ENCODE peak calls at places on chromosomes 3 and 15, in four cellular contexts. One of them, this sample, is unnamed.

GRCh38 chr15:48559270-48559669 is 86.2 kb downstream of the FBN1 start:
- DNase-seq in Peyer's patch: no peak
- DNase-seq in ovary: peak; percentile 70
- DNase-seq in heart left ventricle: no peak
- DNase-seq in this sample: no peak

GRCh38 chr3:25885544-25885943 is 95.7 kb downstream of the OXSM start:
- DNase-seq in Peyer's patch: no peak
- DNase-seq in ovary: no peak
- DNase-seq in heart left ventricle: no peak
- DNase-seq in this sample: no peak

GRCh38 chr3:150546226-150547044 is at the start of the genes EIF2A and SERP1:
- DNase-seq in Peyer's patch: peak; percentile 97
- DNase-seq in ovary: peak; percentile 99
- DNase-seq in heart left ventricle: peak; percentile 98
- DNase-seq in this sample: peak; percentile 98

GRCh38 chr3:132652640-132653270 is 6.9 kb downstream of the ACAD11 start:
- DNase-seq in Peyer's patch: no peak
- DNase-seq in ovary: no peak
- DNase-seq in heart left ventricle: no peak
- DNase-seq in this sample: no peak

GRCh38 chr3:43953375-43953774 is 262.6 kb downstream of the ABHD5 start:
- DNase-seq in Peyer's patch: no peak
- DNase-seq in ovary: no peak
- DNase-seq in heart left ventricle: no peak
- DNase-seq in this sample: no peak

GRCh38 chr15:66841953-66842681 is 140.1 kb downstream of the SMAD6 start:
- DNase-seq in Peyer's patch: peak; percentile 38
- DNase-seq in ovary: peak; percentile 91
- DNase-seq in heart left ventricle: peak; percentile 92
- DNase-seq in this sample: peak; percentile 97

GRCh38 chr15:52528465-52529288 is at the start of gene MYO5A:
- DNase-seq in Peyer's patch: peak; percentile 76
- DNase-seq in ovary: peak; percentile 57
- DNase-seq in heart left ventricle: peak; percentile 83
- DNase-seq in this sample: peak; percentile 93

GRCh38 chr3:38360345-38360744 is 13.8 kb downstream of the XYLB start:
- DNase-seq in Peyer's patch: no peak
- DNase-seq in ovary: no peak
- DNase-seq in heart left ventricle: no peak
- DNase-seq in this sample: no peak

GRCh38 chr3:133083395-133083794 is 45.2 kb downstream of the TMEM108 start:
- DNase-seq in Peyer's patch: no peak
- DNase-seq in ovary: no peak
- DNase-seq in heart left ventricle: no peak
- DNase-seq in this sample: no peak

GRCh38 chr3:36714343-36714742 is 50.0 kb downstream of the DCLK3 start:
- DNase-seq in Peyer's patch: no peak
- DNase-seq in ovary: no peak
- DNase-seq in heart left ventricle: no peak
- DNase-seq in this sample: no peak

GRCh38 chr3:197878427-197878826 is 71.6 kb upstream of the RPL35A start:
- DNase-seq in Peyer's patch: no peak
- DNase-seq in ovary: no peak
- DNase-seq in heart left ventricle: no peak
- DNase-seq in this sample: no peak

GRCh38 chr15:101020945-101021344 is 101.8 kb downstream of the LRRK1 start:
- DNase-seq in Peyer's patch: peak; percentile 8
- DNase-seq in ovary: no peak
- DNase-seq in heart left ventricle: peak; percentile 11
- DNase-seq in this sample: peak; percentile 4

GRCh38 chr3:7874116-7874515 is 627.5 kb upstream of the LMCD1 start:
- DNase-seq in Peyer's patch: no peak
- DNase-seq in ovary: no peak
- DNase-seq in heart left ventricle: no peak
- DNase-seq in this sample: no peak

DNA sequence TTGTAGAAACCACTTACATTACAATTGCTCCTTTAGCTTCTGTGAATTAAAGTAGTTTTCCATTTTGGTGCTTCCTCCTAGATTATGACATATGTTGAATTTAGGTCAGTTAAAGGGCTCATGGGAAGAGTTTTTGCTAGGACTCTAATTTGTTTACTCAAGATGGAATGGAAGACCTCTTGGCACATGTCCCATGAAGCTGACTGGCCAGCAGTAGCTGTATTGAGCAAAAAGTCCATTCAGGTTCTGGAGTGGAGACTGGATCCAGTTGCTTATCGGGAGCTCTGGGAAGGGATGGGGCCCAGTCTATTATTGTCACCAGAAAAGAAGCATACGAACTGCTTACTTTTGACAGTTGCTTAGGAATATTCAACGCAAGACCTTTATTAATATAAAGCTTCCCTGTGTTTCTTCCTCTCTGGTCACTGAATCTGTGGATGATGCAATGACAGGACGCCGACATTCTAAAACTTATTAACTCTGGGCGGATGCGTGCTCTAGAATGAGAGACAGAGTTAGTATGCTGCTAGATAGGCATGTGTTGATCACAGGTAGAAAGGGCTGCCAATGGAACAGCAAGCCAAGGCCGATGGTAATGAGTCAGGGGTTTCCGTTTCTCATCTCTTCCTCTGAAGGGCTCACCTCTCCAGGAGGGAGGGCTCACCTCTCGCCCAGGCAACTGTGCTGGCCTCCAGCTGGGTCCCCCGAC is 155.8 kb downstream of the NR1D2 start:
- DNase-seq in Peyer's patch: no peak
- DNase-seq in ovary: no peak
- DNase-seq in heart left ventricle: peak; percentile 36
- DNase-seq in this sample: no peak
- TF ChIP-seq POLR2A in Peyer's patch: no peak
- TF ChIP-seq POLR2A in ovary: no peak
- TF ChIP-seq POLR2A in heart left ventricle: no peak
- TF ChIP-seq POLR2A in this sample: no peak

DNA sequence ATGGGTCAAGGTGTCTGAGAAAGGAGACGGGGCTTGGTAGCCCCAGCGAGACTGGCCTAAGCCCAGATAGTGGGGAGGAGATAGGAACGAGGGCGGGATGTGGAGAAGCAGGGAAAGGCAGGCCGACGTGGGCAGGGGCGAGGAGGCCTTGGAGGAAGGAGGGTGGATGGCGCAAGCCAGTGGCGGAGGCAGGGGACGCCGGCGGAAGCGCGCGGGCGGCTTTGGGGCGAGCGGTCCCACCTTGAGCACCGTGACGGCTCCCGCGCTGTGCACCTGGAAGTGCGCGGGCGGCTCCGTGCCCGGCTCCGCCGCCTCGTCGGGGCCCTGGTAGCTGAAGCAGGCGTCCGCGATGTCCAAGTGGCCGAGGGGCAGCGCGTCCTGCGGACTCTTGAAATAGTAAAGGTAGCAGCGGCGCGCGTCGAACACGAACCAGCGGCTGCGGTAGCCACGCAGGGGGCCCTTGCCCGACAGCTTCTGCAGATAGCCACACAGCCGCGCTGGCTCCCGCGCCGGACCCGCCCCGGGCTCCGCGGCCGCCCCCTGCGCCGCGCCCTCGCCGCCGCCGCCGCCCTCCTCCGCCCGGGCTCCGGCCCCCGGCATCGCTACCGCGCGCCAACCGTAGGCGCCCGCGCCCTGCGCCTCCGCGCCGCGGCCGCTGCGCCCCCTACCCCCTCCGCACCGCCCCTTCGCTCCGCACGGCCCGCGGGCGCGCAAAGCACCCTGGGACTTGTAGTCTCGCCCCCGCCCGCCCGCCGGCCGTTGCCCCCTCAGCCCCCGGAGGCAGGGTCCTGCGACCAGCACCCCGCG is at the start of gene TBC1D2B:
- DNase-seq in Peyer's patch: peak; percentile 69
- DNase-seq in ovary: peak; percentile 72
- DNase-seq in heart left ventricle: peak; percentile 75
- DNase-seq in this sample: peak; percentile 93
- TF ChIP-seq POLR2A in Peyer's patch: peak; percentile 51
- TF ChIP-seq POLR2A in ovary: no peak
- TF ChIP-seq POLR2A in heart left ventricle: no peak
- TF ChIP-seq POLR2A in this sample: no peak

GRCh38 chr15:88625943-88626741 is 5.0 kb downstream of the AEN start:
- DNase-seq in Peyer's patch: no peak
- DNase-seq in ovary: no peak
- DNase-seq in heart left ventricle: no peak
- DNase-seq in this sample: no peak
- TF ChIP-seq POLR2A in Peyer's patch: no peak
- TF ChIP-seq POLR2A in ovary: no peak
- TF ChIP-seq POLR2A in heart left ventricle: no peak
- TF ChIP-seq POLR2A in this sample: no peak

GRCh38 chr3:46976326-46977190 is at the start of gene CCDC12:
- DNase-seq in Peyer's patch: peak; percentile 97
- DNase-seq in ovary: peak; percentile 95
- DNase-seq in heart left ventricle: peak; percentile 96
- DNase-seq in this sample: peak; percentile 99
- TF ChIP-seq POLR2A in Peyer's patch: peak; percentile 86
- TF ChIP-seq POLR2A in ovary: peak; percentile 93
- TF ChIP-seq POLR2A in heart left ventricle: peak; percentile 62
- TF ChIP-seq POLR2A in this sample: no peak

GRCh38 chr3:119322523-119323400 is 28.6 kb downstream of the ARHGAP31 start:
- DNase-seq in Peyer's patch: peak; percentile 82
- DNase-seq in ovary: peak; percentile 80
- DNase-seq in heart left ventricle: peak; percentile 93
- DNase-seq in this sample: peak; percentile 81
- TF ChIP-seq POLR2A in Peyer's patch: no peak
- TF ChIP-seq POLR2A in ovary: peak; percentile 49
- TF ChIP-seq POLR2A in heart left ventricle: peak; percentile 39
- TF ChIP-seq POLR2A in this sample: no peak

GRCh38 chr3:172051957-172052354 is 12.6 kb downstream of the FNDC3B start:
- DNase-seq in Peyer's patch: no peak
- DNase-seq in ovary: no peak
- DNase-seq in heart left ventricle: no peak
- DNase-seq in this sample: no peak

GRCh38 chr3:172052405-172052804 is 13.0 kb downstream of the FNDC3B start:
- DNase-seq in Peyer's patch: no peak
- DNase-seq in ovary: no peak
- DNase-seq in heart left ventricle: no peak
- DNase-seq in this sample: no peak

GRCh38 chr3:172056416-172056815 is 17.0 kb downstream of the FNDC3B start:
- DNase-seq in Peyer's patch: no peak
- DNase-seq in ovary: no peak
- DNase-seq in heart left ventricle: no peak
- DNase-seq in this sample: no peak

GRCh38 chr3:172051310-172051956 is 12.1 kb downstream of the FNDC3B start:
- DNase-seq in Peyer's patch: no peak
- DNase-seq in ovary: no peak
- DNase-seq in heart left ventricle: no peak
- DNase-seq in this sample: no peak

DNA sequence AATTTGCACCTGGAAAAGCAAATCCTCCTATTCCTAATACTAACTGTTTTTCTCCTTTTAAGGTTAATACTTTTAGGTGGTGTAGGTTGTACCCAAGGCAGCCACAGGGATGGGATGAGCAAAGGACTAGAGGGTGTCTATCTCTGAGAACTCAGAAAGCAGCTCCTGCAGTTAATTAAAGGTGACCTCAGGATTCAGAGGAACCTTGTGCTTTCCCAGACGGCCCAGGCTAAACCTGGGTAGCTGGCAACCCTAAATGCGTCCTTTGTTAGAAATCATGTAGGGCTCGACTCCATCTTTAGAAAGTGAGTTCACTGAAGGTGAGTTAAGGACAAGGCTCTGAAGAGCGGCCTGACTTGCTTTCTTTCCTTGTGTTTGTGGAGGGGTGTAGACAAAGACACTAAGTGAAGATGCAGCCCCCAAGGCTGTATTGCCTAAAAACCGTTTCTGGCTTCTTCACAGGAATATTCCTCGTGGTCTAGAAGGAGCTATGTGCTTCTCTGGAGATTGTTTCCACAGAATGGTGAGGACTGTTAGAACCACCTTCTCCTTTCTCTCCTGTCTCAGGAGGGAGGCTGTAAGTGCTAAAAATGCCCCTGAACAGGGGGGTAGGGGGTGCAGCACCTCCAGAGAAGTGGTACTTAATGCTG is 14.9 kb downstream of the FNDC3B start:
- DNase-seq in Peyer's patch: no peak
- DNase-seq in ovary: no peak
- DNase-seq in heart left ventricle: no peak
- DNase-seq in this sample: no peak
- TF ChIP-seq POLR2A in Peyer's patch: no peak
- TF ChIP-seq POLR2A in ovary: no peak
- TF ChIP-seq POLR2A in heart left ventricle: no peak
- TF ChIP-seq POLR2A in this sample: no peak

DNA sequence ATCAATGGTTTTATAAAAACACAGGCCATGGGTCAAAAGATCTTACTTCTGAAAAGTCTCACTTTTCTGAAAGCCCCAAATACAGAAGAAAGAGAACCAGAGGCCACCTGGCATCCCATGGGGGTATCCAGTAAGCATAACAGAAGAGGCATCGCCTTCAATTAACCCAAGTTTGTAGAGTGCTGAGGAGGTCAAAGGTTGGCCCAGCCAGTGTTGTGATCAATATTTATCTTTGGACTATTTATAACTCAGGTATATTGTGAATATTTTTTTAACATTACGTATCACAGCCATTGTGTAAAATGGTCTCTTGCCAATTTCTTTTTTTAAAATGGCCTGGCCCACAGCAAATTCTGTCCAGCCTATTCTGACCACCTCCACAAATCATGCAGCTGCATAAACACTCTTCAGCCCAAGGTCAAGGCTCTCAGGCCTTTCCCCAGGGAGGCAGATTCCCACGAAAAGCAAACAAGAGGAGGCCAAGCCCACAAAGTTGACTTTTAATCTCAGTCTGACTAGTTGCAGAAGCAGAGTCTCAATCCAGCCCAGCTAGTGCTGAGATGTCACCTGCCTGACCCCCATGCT is 26.2 kb upstream of the SPTBN5 start:
- DNase-seq in Peyer's patch: no peak
- DNase-seq in ovary: peak; percentile 75
- DNase-seq in heart left ventricle: peak; percentile 76
- DNase-seq in this sample: no peak
- TF ChIP-seq POLR2A in Peyer's patch: no peak
- TF ChIP-seq POLR2A in ovary: no peak
- TF ChIP-seq POLR2A in heart left ventricle: no peak
- TF ChIP-seq POLR2A in this sample: no peak

GRCh38 chr15:74396146-74396438 is 28.6 kb upstream of the CYP11A1 start:
- DNase-seq in Peyer's patch: no peak
- DNase-seq in ovary: no peak
- DNase-seq in heart left ventricle: no peak
- DNase-seq in this sample: no peak
- TF ChIP-seq POLR2A in Peyer's patch: no peak
- TF ChIP-seq POLR2A in ovary: no peak
- TF ChIP-seq POLR2A in heart left ventricle: no peak
- TF ChIP-seq POLR2A in this sample: no peak